ENCODE peak calls at places on chromosomes 16 and 17, in seven cellular contexts. R, N, C, D, J, K and S are unnamed samples.

GRCh38 chr17:14356043-14356637 is 55.3 kb downstream of the HS3ST3B1 start:
- DNase-seq in R (no peak), N (no peak), C (no peak), J (no peak), K (peak), D (no peak), S (no peak)

GRCh38 chr17:32910769-32911168 is 17.2 kb upstream of the TMEM98 start:
- DNase-seq in N (no peak), D (no peak), C (no peak), J (no peak), K (no peak), R (no peak), S (no peak)

GRCh38 chr16:31502981-31503380 is 5.2 kb downstream of the RUSF1 start:
- DNase-seq in N (no peak), J (no peak), K (no peak), R (no peak), D (no peak), C (no peak), S (no peak)

GRCh38 chr17:49521521-49522185 is 26.6 kb downstream of the NGFR start:
- DNase-seq in J (peak), R (peak), N (no peak), D (no peak), K (no peak), C (no peak), S (no peak)

GRCh38 chr17:43360739-43361498 is 37.9 kb upstream of the ARL4D start:
- DNase-seq in N (peak), R (peak), K (peak), D (peak), J (peak), C (no peak), S (peak)

GRCh38 chr17:35540589-35541404 is 3.3 kb upstream of the SLFN12L start:
- DNase-seq in J (no peak), C (peak), N (peak), R (peak), K (no peak), D (no peak), S (peak)

GRCh38 chr16:57970319-57970718 is 609 bp downstream of the CNGB1 start:
- DNase-seq in J (no peak), N (no peak), K (no peak), R (no peak), C (no peak), D (no peak), S (no peak)

GRCh38 chr16:75087040-75087979 is 29.3 kb downstream of the LDHD start:
- DNase-seq in C (no peak), D (no peak), R (no peak), J (no peak), K (no peak), N (peak), S (no peak)

GRCh38 chr16:20301840-20302239 is 25.5 kb downstream of the GP2 start:
- DNase-seq in R (no peak), D (no peak), N (no peak), C (no peak), J (no peak), K (no peak), S (no peak)

GRCh38 chr17:79838541-79839274 is 532 bp downstream of the CBX4 start:
- DNase-seq in K (no peak), J (peak), C (peak), N (peak), D (peak), R (peak), S (no peak)

GRCh38 chr16:85718682-85719081 is 29.9 kb upstream of the GINS2 start:
- DNase-seq in J (no peak), N (peak), D (peak), K (no peak), R (no peak), C (no peak), S (no peak)

GRCh38 chr17:50687200-50688066 is 20.3 kb downstream of the ANKRD40 start:
- DNase-seq in C (no peak), R (no peak), J (peak), D (peak), K (no peak), N (no peak), S (no peak)

GRCh38 chr17:82627405-82627804 is 20.8 kb downstream of the WDR45B start:
- DNase-seq in D (no peak), J (no peak), K (no peak), R (no peak), N (no peak), C (no peak), S (no peak)

GRCh38 chr16:89143201-89143741 is 28.3 kb upstream of the CDH15 start:
- DNase-seq in C (no peak), J (no peak), N (no peak), D (no peak), K (no peak), R (no peak), S (no peak)

GRCh38 chr17:13204607-13205237 is 186.9 kb upstream of the ELAC2 start:
- DNase-seq in J (no peak), C (no peak), K (no peak), N (peak), R (no peak), D (no peak), S (no peak)

GRCh38 chr16:23640669-23640958 is 496 bp downstream of the PALB2 start:
- DNase-seq in D (no peak), K (no peak), R (no peak), N (no peak), J (peak), C (no peak), S (no peak)

GRCh38 chr17:13395872-13396271 is 205.9 kb downstream of the HS3ST3A1 start:
- DNase-seq in J (no peak), C (no peak), N (no peak), R (no peak), K (no peak), D (no peak), S (no peak)

GRCh38 chr17:17352836-17353624 is 49.9 kb downstream of the NT5M start:
- DNase-seq in R (peak), C (no peak), K (no peak), N (no peak), D (no peak), J (peak), S (no peak)

GRCh38 chr16:85313541-85314208 is 201.4 kb upstream of the CIBAR2 start:
- DNase-seq in D (no peak), C (no peak), R (no peak), K (no peak), J (no peak), N (no peak), S (no peak)

GRCh38 chr17:1362964-1363363 is 37.1 kb downstream of the YWHAE start:
- DNase-seq in N (no peak), J (no peak), C (no peak), D (no peak), R (no peak), K (no peak), S (no peak)

GRCh38 chr16:11783319-11784047 is 13.6 kb downstream of the ZC3H7A start:
- DNase-seq in J (no peak), R (peak), K (no peak), C (peak), N (peak), D (no peak), S (peak)

GRCh38 chr17:80935526-80935925 is 56.1 kb upstream of the CHMP6 start:
- DNase-seq in N (no peak), C (no peak), R (no peak), K (no peak), D (no peak), J (no peak), S (no peak)

GRCh38 chr17:27551701-27552466 is 79.1 kb upstream of the LGALS9 start:
- DNase-seq in K (peak), C (peak), J (no peak), D (no peak), R (no peak), N (peak), S (peak)

GRCh38 chr17:64202683-64203430 is 60.2 kb downstream of the TEX2 start:
- DNase-seq in C (no peak), D (peak), R (no peak), N (peak), K (no peak), J (no peak), S (no peak)

GRCh38 chr17:16352303-16352837 is 899 bp downstream of the CENPV start:
- DNase-seq in J (peak), D (peak), N (peak), K (no peak), C (peak), R (peak), S (no peak)

GRCh38 chr17:29180051-29180787 is at the start of gene MYO18A:
- DNase-seq in C (peak), K (no peak), N (peak), D (peak), J (peak), R (peak), S (no peak)

GRCh38 chr16:68146583-68146982 is 61.4 kb downstream of the NFATC3 start:
- DNase-seq in C (no peak), N (no peak), D (no peak), R (no peak), J (no peak), K (no peak), S (peak)

GRCh38 chr17:50133028-50133768 is 3.2 kb upstream of the SAMD14 start:
- DNase-seq in R (no peak), C (peak), N (peak), D (no peak), K (no peak), J (no peak), S (no peak)

GRCh38 chr16:47574091-47575054 is 113.2 kb downstream of the PHKB start:
- DNase-seq in K (no peak), R (no peak), J (no peak), D (peak), C (peak), N (peak), S (no peak)

GRCh38 chr16:46899443-46900143 is 15.4 kb downstream of the GPT2 start:
- DNase-seq in C (no peak), J (no peak), K (no peak), R (no peak), D (no peak), N (peak), S (no peak)

GRCh38 chr17:34519286-34519685 is 60.1 kb upstream of the TMEM132E start:
- DNase-seq in R (no peak), D (peak), J (peak), C (peak), N (no peak), K (peak), S (no peak)

GRCh38 chr17:75753514-75754377 is 11.2 kb downstream of the GALK1 start:
- DNase-seq in N (peak), J (peak), R (peak), K (no peak), C (peak), D (peak), S (no peak)

GRCh38 chr16:19913306-19913717 is 28.7 kb upstream of the GPRC5B start:
- DNase-seq in R (no peak), K (no peak), D (no peak), J (no peak), N (peak), C (no peak), S (no peak)

GRCh38 chr16:66988197-66988788 is at the start of gene CES4A:
- DNase-seq in C (peak), D (no peak), R (no peak), K (no peak), N (peak), J (peak), S (no peak)

GRCh38 chr16:86300746-86301480 is 209.4 kb upstream of the FOXF1 start:
- DNase-seq in N (no peak), K (no peak), J (peak), R (no peak), D (peak), C (no peak), S (no peak)

GRCh38 chr17:4175921-4176802 is 33.2 kb downstream of the CYB5D2 start:
- DNase-seq in D (no peak), C (no peak), N (peak), R (no peak), J (no peak), K (no peak), S (no peak)